ENCODE peak calls at places on chromosomes 16 and 17, in six cellular contexts. S, T, I, H, C and O are unnamed samples. For H3K27me3, the result is how much of the 10 kb centered on the place peaks cover.

GRCh38 chr17:45861185-45861584 is 16.5 kb downstream of the SPPL2C start:
- DNase-seq in S (peak), T (no peak), I (no peak), C (no peak), H (no peak), O (no peak)

GRCh38 chr16:28326881-28327610 is 34.7 kb downstream of the SBK1 start:
- DNase-seq in S (peak), H (peak), C (peak), I (peak), T (no peak), O (peak)

GRCh38 chr17:68169840-68170239 is 78.0 kb upstream of the AMZ2 start:
- DNase-seq in T (no peak), S (no peak), I (no peak), H (no peak), C (no peak), O (no peak)

GRCh38 chr16:12459401-12459791 is 344.3 kb downstream of the CPPED1 start:
- DNase-seq in T (no peak), H (no peak), S (no peak), C (no peak), I (no peak), O (no peak)

GRCh38 chr17:36600477-36600876 is 906 bp upstream of the MRM1 start:
- DNase-seq in H (no peak), I (no peak), C (no peak), S (no peak), T (no peak), O (no peak)

GRCh38 chr16:9845661-9846361 is 336.4 kb downstream of the GRIN2A start:
- DNase-seq in T (no peak), H (no peak), C (no peak), I (no peak), S (no peak), O (peak)

GRCh38 chr17:7974638-7975131 is 27.7 kb upstream of the GUCY2D start:
- DNase-seq in C (no peak), I (no peak), T (no peak), H (no peak), S (no peak), O (no peak)

GRCh38 chr16:58509256-58510096 is 5.8 kb upstream of the SETD6 start:
- DNase-seq in S (no peak), H (no peak), C (no peak), T (no peak), I (no peak), O (no peak)

GRCh38 chr17:66397486-66397885 is 95.1 kb downstream of the PRKCA start:
- DNase-seq in I (no peak), S (no peak), H (no peak), C (no peak), T (no peak), O (no peak)

GRCh38 chr16:84735846-84736586 is 36.2 kb downstream of the USP10 start:
- DNase-seq in I (no peak), C (no peak), T (no peak), S (peak), H (no peak), O (no peak)

GRCh38 chr17:45332505-45332904 is 15.7 kb upstream of the MAP3K14 start:
- DNase-seq in S (no peak), I (no peak), C (no peak), H (no peak), T (no peak), O (no peak)

GRCh38 chr16:26301516-26301915 is 609.8 kb downstream of the HS3ST4 start:
- DNase-seq in S (no peak), H (no peak), C (no peak), I (no peak), T (no peak), O (no peak)

GRCh38 chr16:67723940-67724339 is 4.8 kb upstream of the GFOD2 start:
- DNase-seq in S (no peak), C (no peak), I (no peak), T (no peak), H (no peak), O (no peak)

GRCh38 chr16:71359431-71359830 is 908 bp downstream of the CALB2 start:
- DNase-seq in H (no peak), S (no peak), T (no peak), I (no peak), C (no peak), O (no peak)

GRCh38 chr16:71230122-71230845 is at the start of gene HYDIN:
- DNase-seq in I (peak), S (peak), C (no peak), T (peak), H (peak), O (peak)

GRCh38 chr16:4691666-4692412 is 1.5 kb upstream of the NUDT16L1 start:
- DNase-seq in I (peak), C (no peak), T (no peak), S (peak), H (no peak), O (no peak)

GRCh38 chr16:31108035-31108793 is at the start of gene BCKDK:
- DNase-seq in H (peak), S (peak), T (peak), I (peak), C (peak), O (peak)

GRCh38 chr17:32553168-32553567 is 66.4 kb downstream of the CDK5R1 start:
- DNase-seq in C (no peak), I (no peak), T (no peak), S (no peak), H (no peak), O (no peak)

GRCh38 chr17:1712271-1712670 is 2.1 kb upstream of the TLCD2 start:
- DNase-seq in H (no peak), T (no peak), I (no peak), C (no peak), S (no peak), O (no peak)

GRCh38 chr16:77759821-77760220 is 28.5 kb upstream of the VAT1L start:
- DNase-seq in C (no peak), H (no peak), S (no peak), I (no peak), T (no peak), O (no peak)

GRCh38 chr17:28335959-28336871 is 654 bp downstream of the TNFAIP1 start:
- DNase-seq in T (peak), S (peak), C (no peak), H (peak), I (peak), O (peak)

GRCh38 chr17:301681-302299 is 50.8 kb downstream of the RPH3AL start:
- DNase-seq in I (no peak), T (no peak), H (no peak), C (no peak), S (no peak), O (no peak)

GRCh38 chr17:13337864-13338371 is 263.8 kb downstream of the HS3ST3A1 start:
- DNase-seq in C (peak), S (peak), H (peak), T (peak), I (peak), O (peak)

GRCh38 chr16:29664133-29664912 is 1.3 kb downstream of the SPN start:
- DNase-seq in I (no peak), C (no peak), S (no peak), T (no peak), H (no peak), O (no peak)

GRCh38 chr16:29665294-29666077 is 2.4 kb downstream of the SPN start:
- DNase-seq in H (no peak), T (no peak), I (no peak), S (no peak), C (no peak), O (no peak)

GRCh38 chr16:29668267-29668666 is 5.2 kb downstream of the SPN start:
- DNase-seq in I (no peak), S (no peak), H (no peak), T (no peak), C (no peak), O (no peak)

GRCh38 chr16:29663829-29664132 is 734 bp downstream of the SPN start:
- DNase-seq in H (no peak), S (no peak), I (no peak), C (no peak), T (no peak), O (no peak)

GRCh38 chr16:29667755-29668154 is 4.7 kb downstream of the SPN start:
- DNase-seq in T (no peak), C (no peak), S (no peak), I (no peak), H (no peak), O (no peak)
- H3K4me2 ChIP-seq in T (no peak), C (no peak), S (no peak), I (no peak), H (peak), O (no peak)

DNA sequence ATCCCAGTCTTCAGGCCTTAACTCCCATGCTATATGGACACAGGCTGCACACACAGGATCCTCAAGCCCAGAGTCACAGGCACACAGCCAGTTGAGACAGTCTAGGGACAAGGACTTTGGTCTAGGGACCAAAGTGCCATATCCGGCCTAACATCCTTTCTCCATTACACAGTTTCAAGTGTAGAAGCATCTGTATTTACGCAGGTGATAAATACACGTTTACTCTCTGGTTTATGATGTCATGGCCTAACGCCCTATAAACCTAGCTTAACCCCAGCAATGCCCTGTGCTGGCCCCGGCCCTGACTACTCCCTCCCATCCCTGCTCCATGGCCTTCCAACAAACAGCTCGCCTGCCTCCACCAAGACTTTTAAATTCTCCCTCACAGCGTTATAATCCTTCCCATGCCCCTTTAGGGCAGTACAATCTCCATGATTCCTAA is 17.1 kb downstream of the CUEDC1 start:
- DNase-seq in C (no peak), S (no peak), I (peak), H (no peak), T (no peak), O (no peak)
- H3K27ac ChIP-seq in C (no peak), S (no peak), I (peak), H (no peak), T (no peak), O (no peak)

GRCh38 chr16:73046484-73047214 is 1.3 kb downstream of the ZFHX3 start:
- DNase-seq in C (no peak), T (no peak), H (no peak), I (no peak), S (no peak), O (no peak)

GRCh38 chr16:73047536-73048291 is at the start of gene ZFHX3:
- DNase-seq in T (no peak), S (peak), C (peak), H (peak), I (peak), O (peak)

GRCh38 chr16:73049051-73049910 is 1.4 kb upstream of the ZFHX3 start:
- DNase-seq in S (no peak), T (no peak), C (no peak), H (no peak), I (no peak), O (no peak)

GRCh38 chr16:73048292-73049050 is 543 bp upstream of the ZFHX3 start:
- DNase-seq in I (peak), T (no peak), S (peak), C (no peak), H (peak), O (no peak)

DNA sequence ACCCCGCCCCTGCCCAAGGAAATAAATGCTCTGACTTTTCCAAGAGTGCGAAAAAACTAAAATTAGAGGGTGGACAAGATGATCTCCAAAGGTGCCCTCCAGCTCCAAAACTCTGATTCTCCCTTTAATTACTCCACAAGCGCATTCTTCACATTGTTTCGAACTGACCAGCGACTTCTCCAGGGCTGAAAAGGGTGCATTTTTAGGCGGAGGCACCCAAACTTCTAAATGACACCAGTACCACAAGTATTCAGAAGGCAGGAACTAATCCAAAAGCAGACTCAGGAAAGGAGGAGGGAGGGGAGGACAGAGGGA is 750 bp downstream of the ZFHX3 start:
- DNase-seq in T (no peak), I (no peak), H (no peak), S (no peak), C (no peak), O (no peak)
- H3K27me3 ChIP-seq in T (under half), I (under half), H (half or more), S (under half), C (under half), O (under half)

DNA sequence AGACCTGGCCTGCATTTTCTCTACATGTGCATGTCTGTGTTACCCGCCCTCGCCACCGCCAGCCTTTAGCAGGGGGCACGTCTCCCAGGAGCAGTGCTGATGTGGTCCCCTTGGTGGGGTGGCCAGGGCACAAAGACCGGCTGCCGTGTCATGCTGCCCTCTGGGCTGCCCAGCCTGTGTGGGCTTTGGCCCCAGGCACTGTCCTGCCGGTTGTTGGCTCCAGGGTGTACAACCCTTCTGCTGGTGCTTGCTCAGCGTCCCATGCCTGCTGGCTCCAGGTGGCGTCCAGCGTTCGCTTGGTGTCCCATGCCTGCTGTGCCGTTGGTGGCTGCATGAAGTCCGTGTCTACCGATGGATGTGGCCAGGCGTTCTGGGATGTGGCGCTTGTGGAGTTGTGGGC is 4.1 kb downstream of the BAIAP2 start:
- DNase-seq in T (no peak), I (no peak), H (no peak), C (no peak), S (no peak), O (no peak)
- H3K4me2 ChIP-seq in T (no peak), I (no peak), H (no peak), C (no peak), S (no peak), O (peak)

DNA sequence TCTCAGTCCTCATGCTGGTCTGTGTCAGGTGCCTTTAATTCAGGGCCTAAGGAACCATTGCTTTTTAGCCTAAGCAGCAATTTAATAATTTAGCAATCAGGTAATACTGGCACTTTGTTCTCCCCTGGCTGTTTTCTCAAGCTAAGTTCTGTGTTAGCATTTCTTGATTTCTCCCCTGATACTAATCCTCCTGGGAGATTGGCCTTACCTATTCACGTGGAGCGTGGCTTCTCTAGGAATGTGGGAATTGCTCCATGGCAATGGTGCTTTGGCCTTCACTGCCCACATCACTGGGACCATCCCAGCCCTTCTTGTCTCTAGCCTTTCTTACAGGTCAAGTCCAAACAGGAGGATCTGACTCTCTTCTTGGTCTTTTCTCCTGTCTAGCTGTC is 55.7 kb downstream of the ZNRF1 start:
- DNase-seq in C (no peak), T (no peak), H (no peak), I (no peak), S (no peak), O (no peak)
- H3K27ac ChIP-seq in C (no peak), T (no peak), H (peak), I (peak), S (peak), O (no peak)